ENCODE peak calls at places on chromosomes 3 and 15, in four cellular contexts. One of them, this sample, is unnamed.

GRCh38 chr3:188232676-188233075 is 78.7 kb downstream of the LPP start:
- DNase-seq in neural progenitor cell: no peak
- DNase-seq in HepG2: no peak
- DNase-seq in activated CD8-positive, alpha-beta T cell treated with anti-CD3 and anti-CD28 coated beads for 36 hours: no peak
- DNase-seq in this sample: no peak

GRCh38 chr3:24387493-24387892 is 107.2 kb downstream of the THRB start:
- DNase-seq in activated CD8-positive, alpha-beta T cell treated with anti-CD3 and anti-CD28 coated beads for 36 hours: no peak
- DNase-seq in neural progenitor cell: no peak
- DNase-seq in HepG2: no peak
- DNase-seq in this sample: no peak

GRCh38 chr3:61954097-61954528 is 392.7 kb downstream of the PTPRG start:
- DNase-seq in neural progenitor cell: no peak
- DNase-seq in activated CD8-positive, alpha-beta T cell treated with anti-CD3 and anti-CD28 coated beads for 36 hours: no peak
- DNase-seq in HepG2: no peak
- DNase-seq in this sample: no peak

GRCh38 chr15:84643838-84644237 is 10.2 kb downstream of the WDR73 start:
- DNase-seq in neural progenitor cell: no peak
- DNase-seq in activated CD8-positive, alpha-beta T cell treated with anti-CD3 and anti-CD28 coated beads for 36 hours: no peak
- DNase-seq in HepG2: no peak
- DNase-seq in this sample: no peak

GRCh38 chr15:90097475-90097874 is 4.8 kb downstream of the IDH2 start:
- DNase-seq in neural progenitor cell: no peak
- DNase-seq in activated CD8-positive, alpha-beta T cell treated with anti-CD3 and anti-CD28 coated beads for 36 hours: peak; percentile 83
- DNase-seq in HepG2: no peak
- DNase-seq in this sample: no peak

GRCh38 chr3:87626471-87626995 is 350.1 kb upstream of the POU1F1 start:
- DNase-seq in HepG2: no peak
- DNase-seq in activated CD8-positive, alpha-beta T cell treated with anti-CD3 and anti-CD28 coated beads for 36 hours: no peak
- DNase-seq in neural progenitor cell: no peak
- DNase-seq in this sample: no peak

GRCh38 chr3:192917258-192917507 is 473 bp downstream of the MB21D2 start:
- DNase-seq in HepG2: no peak
- DNase-seq in activated CD8-positive, alpha-beta T cell treated with anti-CD3 and anti-CD28 coated beads for 36 hours: peak; percentile 23
- DNase-seq in neural progenitor cell: no peak
- DNase-seq in this sample: no peak

GRCh38 chr3:24227635-24228034 is 267.0 kb downstream of the THRB start:
- DNase-seq in HepG2: no peak
- DNase-seq in activated CD8-positive, alpha-beta T cell treated with anti-CD3 and anti-CD28 coated beads for 36 hours: no peak
- DNase-seq in neural progenitor cell: peak; percentile 11
- DNase-seq in this sample: no peak

GRCh38 chr3:109806929-109807328 is 469.6 kb upstream of the DPPA4 start:
- DNase-seq in HepG2: peak; percentile 5
- DNase-seq in activated CD8-positive, alpha-beta T cell treated with anti-CD3 and anti-CD28 coated beads for 36 hours: peak; percentile 53
- DNase-seq in neural progenitor cell: no peak
- DNase-seq in this sample: no peak

GRCh38 chr15:96625251-96625650 is 294.8 kb downstream of the NR2F2 start:
- DNase-seq in neural progenitor cell: no peak
- DNase-seq in activated CD8-positive, alpha-beta T cell treated with anti-CD3 and anti-CD28 coated beads for 36 hours: no peak
- DNase-seq in HepG2: no peak
- DNase-seq in this sample: no peak

GRCh38 chr15:47212222-47213010 is 504.9 kb upstream of the SEMA6D start:
- DNase-seq in neural progenitor cell: no peak
- DNase-seq in HepG2: no peak
- DNase-seq in activated CD8-positive, alpha-beta T cell treated with anti-CD3 and anti-CD28 coated beads for 36 hours: no peak
- DNase-seq in this sample: no peak

GRCh38 chr15:41487802-41488201 is 5.9 kb upstream of the ITPKA start:
- DNase-seq in neural progenitor cell: no peak
- DNase-seq in HepG2: no peak
- DNase-seq in activated CD8-positive, alpha-beta T cell treated with anti-CD3 and anti-CD28 coated beads for 36 hours: peak; percentile 57
- DNase-seq in this sample: no peak

GRCh38 chr3:18740631-18741583 is 315.8 kb upstream of the SATB1 start:
- DNase-seq in activated CD8-positive, alpha-beta T cell treated with anti-CD3 and anti-CD28 coated beads for 36 hours: peak; percentile 79
- DNase-seq in neural progenitor cell: no peak
- DNase-seq in HepG2: no peak
- DNase-seq in this sample: no peak

GRCh38 chr15:90031231-90031791 is 30.2 kb downstream of the ZNF710 start:
- DNase-seq in activated CD8-positive, alpha-beta T cell treated with anti-CD3 and anti-CD28 coated beads for 36 hours: peak; percentile 37
- DNase-seq in neural progenitor cell: no peak
- DNase-seq in HepG2: no peak
- DNase-seq in this sample: no peak

GRCh38 chr15:57582080-57582479 is 9.6 kb upstream of the MYZAP start:
- DNase-seq in neural progenitor cell: no peak
- DNase-seq in activated CD8-positive, alpha-beta T cell treated with anti-CD3 and anti-CD28 coated beads for 36 hours: no peak
- DNase-seq in HepG2: no peak
- DNase-seq in this sample: no peak

GRCh38 chr3:142778541-142778940 is 54.7 kb downstream of the TRPC1 start:
- DNase-seq in activated CD8-positive, alpha-beta T cell treated with anti-CD3 and anti-CD28 coated beads for 36 hours: no peak
- DNase-seq in neural progenitor cell: no peak
- DNase-seq in HepG2: no peak
- DNase-seq in this sample: no peak

GRCh38 chr3:48983096-48983495 is 6.9 kb upstream of the P4HTM start:
- DNase-seq in neural progenitor cell: no peak
- DNase-seq in activated CD8-positive, alpha-beta T cell treated with anti-CD3 and anti-CD28 coated beads for 36 hours: no peak
- DNase-seq in HepG2: no peak
- DNase-seq in this sample: no peak

GRCh38 chr3:106945435-106945834 is 431.8 kb upstream of the CCDC54 start:
- DNase-seq in neural progenitor cell: no peak
- DNase-seq in HepG2: no peak
- DNase-seq in activated CD8-positive, alpha-beta T cell treated with anti-CD3 and anti-CD28 coated beads for 36 hours: no peak
- DNase-seq in this sample: no peak

GRCh38 chr3:149587383-149587782 is 70.4 kb downstream of the WWTR1 start:
- DNase-seq in activated CD8-positive, alpha-beta T cell treated with anti-CD3 and anti-CD28 coated beads for 36 hours: no peak
- DNase-seq in HepG2: no peak
- DNase-seq in neural progenitor cell: no peak
- DNase-seq in this sample: no peak

GRCh38 chr3:31196881-31197364 is 302.5 kb upstream of the GADL1 start:
- DNase-seq in activated CD8-positive, alpha-beta T cell treated with anti-CD3 and anti-CD28 coated beads for 36 hours: no peak
- DNase-seq in neural progenitor cell: no peak
- DNase-seq in HepG2: no peak
- DNase-seq in this sample: peak; percentile 25

GRCh38 chr3:111965484-111965883 is 13.3 kb upstream of the ABHD10 start:
- DNase-seq in neural progenitor cell: no peak
- DNase-seq in HepG2: no peak
- DNase-seq in activated CD8-positive, alpha-beta T cell treated with anti-CD3 and anti-CD28 coated beads for 36 hours: no peak
- DNase-seq in this sample: no peak

GRCh38 chr3:193905993-193906396 is 230.0 kb upstream of the HES1 start:
- DNase-seq in neural progenitor cell: no peak
- DNase-seq in activated CD8-positive, alpha-beta T cell treated with anti-CD3 and anti-CD28 coated beads for 36 hours: no peak
- DNase-seq in HepG2: no peak
- DNase-seq in this sample: no peak

GRCh38 chr3:196694202-196694638 is 17.8 kb downstream of the CEP19 start:
- DNase-seq in activated CD8-positive, alpha-beta T cell treated with anti-CD3 and anti-CD28 coated beads for 36 hours: peak; percentile 39
- DNase-seq in neural progenitor cell: no peak
- DNase-seq in HepG2: no peak
- DNase-seq in this sample: no peak
- TF ChIP-seq CTCF in activated CD8-positive, alpha-beta T cell treated with anti-CD3 and anti-CD28 coated beads for 36 hours: peak; percentile 37
- TF ChIP-seq CTCF in neural progenitor cell: no peak
- TF ChIP-seq CTCF in HepG2: no peak
- TF ChIP-seq CTCF in this sample: peak; percentile 13

GRCh38 chr3:79515072-79515471 is 252.7 kb downstream of the ROBO1 start:
- DNase-seq in neural progenitor cell: no peak
- DNase-seq in HepG2: no peak
- DNase-seq in activated CD8-positive, alpha-beta T cell treated with anti-CD3 and anti-CD28 coated beads for 36 hours: no peak
- DNase-seq in this sample: no peak

GRCh38 chr3:79521221-79521848 is 246.5 kb downstream of the ROBO1 start:
- DNase-seq in neural progenitor cell: peak; percentile 63
- DNase-seq in HepG2: peak; percentile 35
- DNase-seq in activated CD8-positive, alpha-beta T cell treated with anti-CD3 and anti-CD28 coated beads for 36 hours: peak; percentile 3
- DNase-seq in this sample: peak; percentile 57

GRCh38 chr3:79516795-79517194 is 251.0 kb downstream of the ROBO1 start:
- DNase-seq in neural progenitor cell: no peak
- DNase-seq in activated CD8-positive, alpha-beta T cell treated with anti-CD3 and anti-CD28 coated beads for 36 hours: no peak
- DNase-seq in HepG2: no peak
- DNase-seq in this sample: no peak

GRCh38 chr3:79517766-79518413 is 249.9 kb downstream of the ROBO1 start:
- DNase-seq in HepG2: peak; percentile 24
- DNase-seq in activated CD8-positive, alpha-beta T cell treated with anti-CD3 and anti-CD28 coated beads for 36 hours: no peak
- DNase-seq in neural progenitor cell: peak; percentile 60
- DNase-seq in this sample: peak; percentile 55
- TF ChIP-seq CTCF in HepG2: peak; percentile 49
- TF ChIP-seq CTCF in activated CD8-positive, alpha-beta T cell treated with anti-CD3 and anti-CD28 coated beads for 36 hours: no peak
- TF ChIP-seq CTCF in neural progenitor cell: peak; percentile 81
- TF ChIP-seq CTCF in this sample: peak; percentile 70

DNA sequence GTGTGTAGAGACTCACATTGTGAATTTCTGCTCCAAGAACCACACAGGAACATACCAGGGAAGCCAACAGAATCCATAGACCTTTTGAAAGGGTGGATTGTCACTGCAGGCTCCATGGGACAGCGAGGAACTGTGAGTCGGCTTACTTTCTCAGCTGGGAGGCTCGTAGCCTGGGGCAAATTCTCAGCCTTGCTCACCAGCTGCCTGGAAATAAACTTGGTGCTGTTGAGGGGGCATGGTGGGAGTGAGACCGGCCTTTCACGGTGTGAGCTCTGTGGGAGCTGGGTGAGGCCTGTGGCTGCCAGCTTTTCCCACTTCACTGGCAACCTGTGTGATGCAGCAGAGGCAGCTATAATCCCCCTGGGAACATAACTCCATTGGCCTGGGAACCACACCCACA is 146.6 kb upstream of the P2RY1 start:
- DNase-seq in activated CD8-positive, alpha-beta T cell treated with anti-CD3 and anti-CD28 coated beads for 36 hours: no peak
- DNase-seq in neural progenitor cell: peak; percentile 8
- DNase-seq in HepG2: no peak
- DNase-seq in this sample: no peak
- TF ChIP-seq CTCF in activated CD8-positive, alpha-beta T cell treated with anti-CD3 and anti-CD28 coated beads for 36 hours: no peak
- TF ChIP-seq CTCF in neural progenitor cell: no peak
- TF ChIP-seq CTCF in HepG2: no peak
- TF ChIP-seq CTCF in this sample: no peak

GRCh38 chr3:128068156-128068620 is 16.0 kb downstream of the SEC61A1 start:
- DNase-seq in neural progenitor cell: peak; percentile 74
- DNase-seq in HepG2: peak; percentile 57
- DNase-seq in activated CD8-positive, alpha-beta T cell treated with anti-CD3 and anti-CD28 coated beads for 36 hours: peak; percentile 50
- DNase-seq in this sample: peak; percentile 55
- TF ChIP-seq CTCF in neural progenitor cell: peak; percentile 73
- TF ChIP-seq CTCF in HepG2: peak; percentile 61
- TF ChIP-seq CTCF in activated CD8-positive, alpha-beta T cell treated with anti-CD3 and anti-CD28 coated beads for 36 hours: peak; percentile 65
- TF ChIP-seq CTCF in this sample: peak; percentile 47

DNA sequence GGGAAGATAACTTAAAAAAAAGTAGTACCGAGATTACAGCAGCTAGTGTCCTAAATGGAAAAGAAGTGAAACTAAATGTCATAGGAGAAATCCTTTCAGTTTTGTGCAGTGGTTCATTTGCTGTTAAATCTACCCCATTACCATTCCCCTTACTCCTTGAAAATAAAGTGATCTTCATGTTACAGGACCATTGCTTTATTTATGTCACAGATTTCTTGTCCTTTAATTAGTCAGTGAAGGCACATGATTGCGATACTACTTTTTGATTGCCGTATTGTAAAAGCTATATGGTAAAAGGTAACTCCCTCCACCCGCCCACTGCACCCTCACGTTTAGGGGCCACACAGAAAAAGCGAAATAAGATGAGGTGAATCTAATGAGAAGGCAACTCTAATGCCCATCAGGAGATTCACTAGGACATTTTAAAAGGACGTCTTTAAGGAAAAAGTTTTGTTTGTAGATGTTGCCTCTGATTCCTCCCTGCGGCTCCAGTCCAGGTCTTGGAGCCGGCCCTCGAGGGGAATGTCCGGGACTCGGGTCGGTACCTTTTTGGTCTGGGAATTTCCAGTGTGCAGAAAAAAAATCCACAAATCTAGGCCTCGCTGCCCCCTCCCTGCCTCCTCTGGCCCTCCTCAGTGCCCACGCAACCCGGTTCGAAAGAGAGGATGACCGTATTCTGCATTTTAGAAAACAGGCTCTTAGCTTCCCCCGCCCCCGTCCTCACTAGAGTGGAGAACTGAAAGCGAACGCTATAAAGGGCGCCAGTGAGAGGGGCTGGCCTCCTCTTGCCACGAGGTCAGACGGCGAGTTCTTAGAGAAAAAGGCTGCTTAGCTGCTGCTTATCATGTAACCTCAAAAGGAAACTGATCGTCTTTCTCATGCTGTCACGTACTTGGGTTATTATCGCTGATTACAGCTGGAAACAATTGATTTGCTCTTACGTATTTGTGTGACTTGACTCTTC is 21.8 kb upstream of the NFKBIZ start:
- DNase-seq in activated CD8-positive, alpha-beta T cell treated with anti-CD3 and anti-CD28 coated beads for 36 hours: peak; percentile 98
- DNase-seq in neural progenitor cell: peak; percentile 82
- DNase-seq in HepG2: peak; percentile 59
- DNase-seq in this sample: peak; percentile 87
- TF ChIP-seq CTCF in activated CD8-positive, alpha-beta T cell treated with anti-CD3 and anti-CD28 coated beads for 36 hours: no peak
- TF ChIP-seq CTCF in neural progenitor cell: no peak
- TF ChIP-seq CTCF in HepG2: no peak
- TF ChIP-seq CTCF in this sample: no peak

GRCh38 chr15:35545825-35546580 is at the start of gene DPH6:
- DNase-seq in neural progenitor cell: peak; percentile 87
- DNase-seq in activated CD8-positive, alpha-beta T cell treated with anti-CD3 and anti-CD28 coated beads for 36 hours: peak; percentile 87
- DNase-seq in HepG2: peak; percentile 67
- DNase-seq in this sample: peak; percentile 90
- TF ChIP-seq CTCF in neural progenitor cell: no peak
- TF ChIP-seq CTCF in activated CD8-positive, alpha-beta T cell treated with anti-CD3 and anti-CD28 coated beads for 36 hours: no peak
- TF ChIP-seq CTCF in HepG2: peak; percentile 8
- TF ChIP-seq CTCF in this sample: no peak

GRCh38 chr3:46438831-46439230 is 25.9 kb downstream of the LTF start:
- DNase-seq in HepG2: no peak
- DNase-seq in neural progenitor cell: no peak
- DNase-seq in activated CD8-positive, alpha-beta T cell treated with anti-CD3 and anti-CD28 coated beads for 36 hours: no peak
- DNase-seq in this sample: no peak

GRCh38 chr3:46448721-46449120 is 16.0 kb downstream of the LTF start:
- DNase-seq in activated CD8-positive, alpha-beta T cell treated with anti-CD3 and anti-CD28 coated beads for 36 hours: no peak
- DNase-seq in HepG2: no peak
- DNase-seq in neural progenitor cell: no peak
- DNase-seq in this sample: no peak

GRCh38 chr3:46447535-46447934 is 17.2 kb downstream of the LTF start:
- DNase-seq in activated CD8-positive, alpha-beta T cell treated with anti-CD3 and anti-CD28 coated beads for 36 hours: no peak
- DNase-seq in HepG2: no peak
- DNase-seq in neural progenitor cell: no peak
- DNase-seq in this sample: no peak

GRCh38 chr3:46440531-46441294 is 24.0 kb downstream of the LTF start:
- DNase-seq in HepG2: no peak
- DNase-seq in activated CD8-positive, alpha-beta T cell treated with anti-CD3 and anti-CD28 coated beads for 36 hours: peak; percentile 66
- DNase-seq in neural progenitor cell: no peak
- DNase-seq in this sample: no peak

DNA sequence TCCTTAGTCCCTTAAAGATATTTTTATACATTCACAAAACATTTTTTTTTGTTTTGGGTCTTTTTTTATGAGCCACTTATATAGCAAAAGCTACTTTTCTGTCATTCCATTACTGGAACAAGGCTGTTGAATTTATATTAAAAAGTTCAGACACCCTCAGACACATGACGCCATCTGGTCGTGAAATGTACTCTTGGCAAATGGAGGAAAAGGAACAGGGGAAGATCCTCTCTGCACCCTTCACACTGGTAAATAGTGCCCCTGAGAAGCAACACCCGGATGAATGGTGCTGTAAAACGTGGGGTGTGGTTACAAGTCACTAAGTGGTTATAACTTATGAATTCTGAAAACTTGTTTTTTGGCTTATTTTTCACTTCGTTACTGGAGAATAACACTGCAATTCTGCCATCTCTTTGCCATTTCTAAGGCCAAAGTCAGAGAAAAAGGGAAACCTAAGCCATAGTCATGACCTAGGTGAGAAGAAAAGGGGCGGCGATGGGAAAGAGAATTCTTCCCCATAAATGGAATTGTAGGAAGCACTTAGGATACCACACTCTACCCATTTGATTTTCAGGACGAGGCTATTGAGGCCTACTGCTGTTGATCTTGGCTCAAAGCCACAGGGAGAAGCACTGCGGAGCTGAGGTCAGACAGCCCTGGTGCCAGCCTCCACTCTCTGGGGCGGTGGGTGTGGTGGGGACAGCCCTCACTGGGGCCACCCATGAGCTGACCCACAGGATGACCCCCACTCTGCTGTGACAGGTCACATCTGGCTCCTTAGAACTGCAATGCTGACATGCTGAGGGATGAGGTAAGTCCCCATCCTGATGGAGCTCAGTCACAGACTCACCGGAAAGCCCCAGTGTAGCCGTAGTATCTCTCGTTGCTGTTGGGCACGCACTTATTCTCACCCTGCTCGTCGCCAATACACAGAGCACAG is 21.8 kb downstream of the LTF start:
- DNase-seq in neural progenitor cell: peak; percentile 60
- DNase-seq in activated CD8-positive, alpha-beta T cell treated with anti-CD3 and anti-CD28 coated beads for 36 hours: no peak
- DNase-seq in HepG2: peak; percentile 10
- DNase-seq in this sample: peak; percentile 66
- TF ChIP-seq CTCF in neural progenitor cell: peak; percentile 66
- TF ChIP-seq CTCF in activated CD8-positive, alpha-beta T cell treated with anti-CD3 and anti-CD28 coated beads for 36 hours: no peak
- TF ChIP-seq CTCF in HepG2: peak; percentile 54
- TF ChIP-seq CTCF in this sample: peak; percentile 54